ENCODE peak calls at places on chromosomes 7 and 10, in eight cellular contexts. T, S, I, D, W, V, Y and Q are unnamed samples. For H3K9me3, the result is how much of the 10 kb centered on the place peaks cover.

GRCh38 chr10:112345743-112346142 is 28.2 kb upstream of the ACSL5 start:
- ATAC-seq in W (no peak), Y (no peak), V (no peak), I (no peak), D (no peak), T (no peak), S (no peak), Q (no peak)

GRCh38 chr7:80838643-80839042 is 80.2 kb downstream of the SEMA3C start:
- ATAC-seq in Y (no peak), I (no peak), S (no peak), V (no peak), W (no peak), D (no peak), T (no peak), Q (no peak)

GRCh38 chr7:6658618-6659345 is 21.7 kb downstream of the ZNF316 start:
- ATAC-seq in Y (no peak), D (no peak), I (no peak), T (no peak), S (no peak), V (peak), W (no peak), Q (no peak)

GRCh38 chr10:27383595-27384542 is 120.2 kb upstream of the RAB18 start:
- ATAC-seq in I (peak), D (no peak), T (peak), V (peak), Y (peak), W (no peak), S (no peak), Q (no peak)

GRCh38 chr7:135238112-135238744 is 4.6 kb downstream of the STRA8 start:
- ATAC-seq in W (no peak), V (no peak), T (peak), I (no peak), D (no peak), S (no peak), Y (no peak), Q (no peak)

GRCh38 chr7:2461268-2462026 is 14.8 kb downstream of the GRIFIN start:
- ATAC-seq in Y (no peak), S (peak), T (no peak), W (no peak), D (no peak), I (no peak), V (no peak), Q (no peak)

GRCh38 chr7:112707655-112708054 is 82.5 kb downstream of the TMEM168 start:
- ATAC-seq in T (no peak), V (no peak), W (no peak), S (no peak), D (no peak), Y (no peak), I (no peak), Q (no peak)

GRCh38 chr10:26448706-26449435 is 10.7 kb downstream of the APBB1IP start:
- ATAC-seq in Y (peak), W (no peak), S (no peak), D (no peak), T (no peak), I (no peak), V (no peak), Q (no peak)

GRCh38 chr7:116876664-116877442 is 14.5 kb downstream of the CAPZA2 start:
- ATAC-seq in D (peak), V (peak), Y (peak), S (peak), I (peak), W (peak), T (peak), Q (no peak)

GRCh38 chr10:95071107-95071660 is 1.9 kb upstream of the CYP2C8 start:
- ATAC-seq in V (no peak), S (no peak), Y (peak), I (no peak), T (no peak), D (no peak), W (no peak), Q (no peak)

GRCh38 chr10:12566161-12567115 is 217.1 kb downstream of the CAMK1D start:
- ATAC-seq in Y (peak), I (no peak), S (peak), T (no peak), V (peak), W (peak), D (no peak), Q (peak)

GRCh38 chr7:149125189-149125863 is 798 bp downstream of the ZNF425 start:
- ATAC-seq in W (no peak), D (no peak), S (no peak), T (no peak), I (no peak), Y (no peak), V (no peak), Q (no peak)

GRCh38 chr7:98470131-98470985 is 69.5 kb upstream of the BAIAP2L1 start:
- ATAC-seq in V (peak), W (no peak), I (peak), T (peak), Y (peak), D (no peak), S (peak), Q (no peak)
- H3K4me3 ChIP-seq in V (no peak), W (no peak), I (no peak), T (no peak), Y (no peak), D (no peak), S (peak), Q (peak)

GRCh38 chr10:63986536-63986935 is 465.3 kb downstream of the REEP3 start:
- ATAC-seq in T (no peak), I (no peak), D (no peak), V (no peak), S (no peak), W (no peak), Y (no peak), Q (no peak)
- H3K9me3 ChIP-seq in T (under half), I (under half), D (under half), V (under half), S (under half), W (under half), Y (under half), Q (under half)

GRCh38 chr7:128437426-128438332 is 18.0 kb upstream of the HILPDA start:
- ATAC-seq in Y (peak), W (no peak), T (no peak), S (no peak), I (peak), D (no peak), V (no peak), Q (no peak)
- H3K4me3 ChIP-seq in Y (no peak), W (no peak), T (no peak), S (no peak), I (no peak), D (no peak), V (no peak), Q (no peak)

GRCh38 chr10:43215758-43216455 is 51.0 kb downstream of the RASGEF1A start:
- ATAC-seq in V (no peak), W (no peak), S (no peak), I (no peak), Y (no peak), T (no peak), D (no peak), Q (no peak)
- H3K9me3 ChIP-seq in V (under half), W (under half), S (under half), I (under half), Y (under half), T (under half), D (under half), Q (under half)

GRCh38 chr10:84770824-84771223 is 442.4 kb downstream of the CCSER2 start:
- ATAC-seq in S (no peak), Y (no peak), T (no peak), V (no peak), D (no peak), I (no peak), W (no peak), Q (no peak)
- H3K4me3 ChIP-seq in S (no peak), Y (no peak), T (no peak), V (no peak), D (no peak), I (no peak), W (no peak), Q (no peak)

GRCh38 chr10:133554600-133554999 is 10.8 kb downstream of the SYCE1 start:
- ATAC-seq in I (no peak), D (no peak), V (no peak), Y (no peak), W (no peak), S (no peak), T (no peak), Q (no peak)
- H3K9me3 ChIP-seq in I (under half), D (under half), V (under half), Y (under half), W (under half), S (under half), T (under half), Q (under half)

GRCh38 chr7:137417464-137417863 is 73.9 kb upstream of the PTN start:
- ATAC-seq in T (no peak), I (no peak), Y (no peak), D (peak), S (peak), W (no peak), V (no peak), Q (peak)
- H3K4me3 ChIP-seq in T (no peak), I (no peak), Y (no peak), D (no peak), S (no peak), W (no peak), V (no peak), Q (no peak)